ENCODE peak calls at places on chromosome 1, in five cellular contexts. S is bronchial epithelial cell, E is GM06990, M is left ventricle myocardium inferior, D is brain microvascular endothelial cell. L is an unnamed sample.
A peak's percentile ranks its signal among the peaks of the same experiment; 100 is the strongest.

GRCh38 chr1:184910596-184910995 is 63.7 kb downstream of the NIBAN1 start:
- DNase-seq in S (peak; percentile 43), E (no peak), M (peak; percentile 61), D (no peak), L (no peak)

GRCh38 chr1:8217011-8217711 is 100.8 kb upstream of the SLC45A1 start:
- DNase-seq in S (no peak), E (no peak), M (peak; percentile 46), D (no peak), L (no peak)

GRCh38 chr1:56570924-56571372 is 8.4 kb downstream of the PLPP3 start:
- DNase-seq in S (peak; percentile 70), E (no peak), M (no peak), D (no peak), L (no peak)

GRCh38 chr1:52727114-52727586 is 897 bp downstream of the ZYG11B start:
- DNase-seq in S (no peak), E (peak; percentile 4), M (no peak), D (no peak), L (no peak)

GRCh38 chr1:220887202-220887867 is 8.1 kb downstream of the HLX start:
- DNase-seq in S (no peak), E (no peak), M (no peak), D (no peak), L (no peak)

GRCh38 chr1:44941424-44942324 is 44.7 kb downstream of the EIF2B3 start:
- DNase-seq in S (no peak), E (no peak), M (no peak), D (no peak), L (no peak)

GRCh38 chr1:184684285-184685077 is 70.2 kb downstream of the EDEM3 start:
- DNase-seq in S (no peak), E (no peak), M (peak; percentile 33), D (no peak), L (no peak)

GRCh38 chr1:53733975-53734649 is 4.9 kb downstream of the GLIS1 start:
- DNase-seq in S (peak; percentile 15), E (no peak), M (no peak), D (peak; percentile 83), L (peak; percentile 89)

GRCh38 chr1:195076682-195077081 is 1531.6 kb downstream of the KCNT2 start:
- DNase-seq in S (no peak), E (no peak), M (no peak), D (no peak), L (no peak)

GRCh38 chr1:26570287-26570686 is 40.7 kb downstream of the RPS6KA1 start:
- DNase-seq in S (no peak), E (no peak), M (no peak), D (peak; percentile 41), L (no peak)

DNA sequence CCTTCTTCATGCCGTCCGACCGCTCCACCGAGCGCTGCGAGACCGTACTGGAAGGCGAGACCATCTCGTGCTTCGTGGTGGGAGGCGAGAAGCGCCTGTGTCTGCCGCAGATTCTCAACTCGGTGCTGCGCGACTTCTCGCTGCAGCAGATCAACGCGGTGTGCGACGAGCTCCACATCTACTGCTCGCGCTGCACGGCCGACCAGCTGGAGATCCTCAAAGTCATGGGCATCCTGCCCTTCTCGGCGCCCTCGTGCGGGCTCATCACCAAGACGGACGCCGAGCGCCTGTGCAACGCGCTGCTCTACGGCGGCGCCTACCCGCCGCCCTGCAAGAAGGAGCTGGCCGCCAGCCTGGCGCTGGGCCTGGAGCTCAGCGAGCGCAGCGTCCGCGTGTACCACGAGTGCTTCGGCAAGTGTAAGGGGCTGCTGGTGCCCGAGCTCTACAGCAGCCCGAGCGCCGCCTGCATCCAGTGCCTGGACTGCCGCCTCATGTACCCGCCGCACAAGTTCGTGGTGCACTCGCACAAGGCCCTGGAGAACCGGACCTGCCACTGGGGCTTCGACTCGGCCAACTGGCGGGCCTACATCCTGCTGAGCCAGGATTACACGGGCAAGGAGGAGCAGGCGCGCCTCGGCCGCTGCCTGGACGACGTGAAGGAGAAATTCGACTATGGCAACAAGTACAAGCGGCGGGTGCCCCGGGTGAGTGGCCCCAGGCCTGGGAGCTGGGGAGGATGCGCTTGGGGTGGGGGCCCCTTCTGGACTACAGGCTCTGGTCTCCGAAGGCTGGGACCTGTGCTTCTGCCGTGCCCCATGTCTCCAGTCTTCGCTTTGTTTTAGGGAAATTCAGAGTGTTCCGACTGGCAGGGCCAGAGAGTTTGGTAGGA is 1.2 kb downstream of the SKI start:
- DNase-seq in S (no peak), E (peak; percentile 80), M (peak; percentile 78), D (no peak), L (no peak)
- TF ChIP-seq CTCF in S (peak; percentile 7), E (peak; percentile 36), M (peak; percentile 22), D (no peak), L (no peak)

GRCh38 chr1:3773572-3774502 is 1.3 kb downstream of the SMIM1 start:
- DNase-seq in S (no peak), E (no peak), M (no peak), D (no peak), L (no peak)
- H3K4me3 ChIP-seq in S (no peak overlapping the region), E (no peak overlapping the region), M (peak overlapping the region; percentile 74), D (no peak overlapping the region), L (no peak overlapping the region)

DNA sequence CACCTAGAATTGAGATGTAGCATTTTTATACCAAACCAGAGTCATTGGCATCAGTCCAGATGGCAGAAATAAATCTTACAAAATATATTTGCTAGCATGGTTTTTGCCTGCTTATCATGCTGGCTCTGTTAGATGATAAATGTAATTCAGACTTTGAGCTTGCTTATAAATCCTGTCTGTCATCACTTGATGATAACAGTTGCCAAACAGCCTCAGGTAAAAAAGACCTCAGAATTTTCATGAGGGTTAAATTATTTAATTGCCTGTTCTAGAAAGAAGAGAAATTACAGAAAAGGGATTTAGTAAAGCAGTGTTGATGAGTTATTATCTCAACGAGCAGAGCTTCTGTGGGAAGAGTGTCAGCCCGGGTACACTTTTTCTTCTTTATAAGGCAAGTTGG is 83.3 kb downstream of the FNBP1L start:
- DNase-seq in S (no peak), E (no peak), M (no peak), D (no peak), L (no peak)
- H3K36me3 ChIP-seq in S (peaks cover 3% of the 10 kb centered on the region), E (no peaks in the 10 kb centered on the region), M (peaks cover 35% of the 10 kb centered on the region), D (no peaks in the 10 kb centered on the region), L (no peaks in the 10 kb centered on the region)

GRCh38 chr1:234114648-234115307 is 210.3 kb downstream of the SLC35F3 start:
- DNase-seq in S (peak; percentile 69), E (no peak), M (no peak), D (peak; percentile 44), L (no peak)

GRCh38 chr1:234108921-234109320 is 204.4 kb downstream of the SLC35F3 start:
- DNase-seq in S (peak; percentile 75), E (no peak), M (no peak), D (no peak), L (no peak)

GRCh38 chr1:234107416-234108021 is 203.0 kb downstream of the SLC35F3 start:
- DNase-seq in S (no peak), E (no peak), M (no peak), D (no peak), L (no peak)

GRCh38 chr1:234109840-234110239 is 205.4 kb downstream of the SLC35F3 start:
- DNase-seq in S (no peak), E (no peak), M (no peak), D (no peak), L (no peak)

DNA sequence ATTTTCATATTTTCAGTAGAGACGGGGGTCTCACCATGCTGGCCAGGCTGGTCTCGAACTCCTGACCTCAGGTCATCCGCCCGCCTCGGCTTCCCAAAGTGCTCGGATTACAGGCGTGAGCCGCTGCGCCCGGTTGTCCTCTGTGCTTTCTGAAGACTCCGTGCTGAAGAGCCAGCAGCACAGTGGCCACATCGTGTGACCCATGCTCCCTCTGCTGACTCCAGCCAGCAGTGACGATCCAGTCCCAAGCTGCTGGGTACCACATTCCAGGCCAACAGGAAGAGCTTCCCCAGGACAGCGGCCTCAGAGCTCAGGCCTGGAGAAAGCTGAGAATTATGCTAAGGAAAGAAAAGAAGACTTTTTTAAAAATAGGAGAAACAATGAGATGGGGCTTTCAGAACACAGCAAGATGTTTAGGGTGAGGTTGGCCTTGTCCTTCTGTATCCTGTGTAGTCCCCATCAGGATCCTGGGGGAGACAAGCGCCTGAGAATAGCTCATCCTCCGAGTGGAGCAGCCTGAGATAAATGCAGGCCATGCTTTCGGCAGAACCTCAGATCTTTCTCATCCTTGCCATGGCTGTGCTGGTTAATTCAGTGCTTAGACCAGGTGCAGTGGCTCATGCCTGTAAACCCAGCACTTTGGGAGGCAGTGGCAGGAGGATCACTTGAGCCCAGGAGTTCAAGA is 207.1 kb downstream of the SLC35F3 start:
- DNase-seq in S (no peak), E (no peak), M (peak; percentile 33), D (peak; percentile 7), L (no peak)
- TF ChIP-seq CTCF in S (peak; percentile 55), E (no peak), M (peak; percentile 46), D (peak; percentile 38), L (peak; percentile 30)

GRCh38 chr1:117794073-117794472 is 135.3 kb downstream of the GDAP2 start:
- DNase-seq in S (no peak), E (no peak), M (no peak), D (peak; percentile 49), L (no peak)

GRCh38 chr1:117795190-117795589 is 134.2 kb downstream of the GDAP2 start:
- DNase-seq in S (peak; percentile 98), E (no peak), M (peak; percentile 31), D (peak; percentile 88), L (peak; percentile 69)

GRCh38 chr1:117793396-117793795 is 136.0 kb downstream of the GDAP2 start:
- DNase-seq in S (no peak), E (no peak), M (no peak), D (no peak), L (no peak)

GRCh38 chr1:117795792-117796191 is 133.6 kb downstream of the GDAP2 start:
- DNase-seq in S (no peak), E (no peak), M (no peak), D (no peak), L (no peak)

DNA sequence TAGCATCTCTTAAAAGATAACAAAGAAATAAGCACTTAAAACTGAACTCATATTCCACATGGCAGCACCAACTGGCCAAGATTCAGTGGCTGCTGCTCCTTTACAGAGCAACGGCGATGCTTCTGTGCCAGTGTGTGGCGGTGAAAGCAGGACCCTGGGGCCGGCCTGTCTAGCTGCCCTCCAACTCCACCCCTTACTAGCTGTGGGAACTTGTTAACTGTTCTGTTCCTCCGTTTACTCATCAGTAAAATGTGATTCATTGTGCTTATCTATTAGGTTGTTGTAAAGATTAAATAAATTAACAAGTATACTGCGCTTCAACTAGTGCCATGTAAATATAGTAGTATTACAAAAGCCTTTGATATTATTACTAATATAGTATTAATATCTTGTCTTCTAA is 133.2 kb downstream of the GDAP2 start:
- DNase-seq in S (peak; percentile 82), E (no peak), M (no peak), D (peak; percentile 15), L (no peak)
- H3K4me3 ChIP-seq in S (no peak overlapping the region), E (no peak overlapping the region), M (no peak overlapping the region), D (no peak overlapping the region), L (no peak overlapping the region)

L was measured in BJ.